ENCODE peak calls at places on chromosomes 11 and 22, in seven cellular contexts. M is brain microvascular endothelial cell, G is uterus, O is PC-9, D is HCT116, V is IMR-90, J is cardiac muscle cell. K is an unnamed sample.

GRCh38 chr11:108586600-108586999 is 7.0 kb downstream of the EXPH5 start:
- DNase-seq in V (no peak), J (no peak), M (no peak), O (no peak), G (no peak), D (no peak), K (no peak)

GRCh38 chr11:65456418-65456817 is 33.8 kb downstream of the NEAT1 start:
- DNase-seq in D (no peak), V (no peak), O (no peak), M (no peak), J (no peak), G (no peak), K (no peak)

GRCh38 chr22:30038219-30038618 is 42.0 kb upstream of the HORMAD2 start:
- DNase-seq in M (peak; percentile 70), D (no peak), G (no peak), V (peak; percentile 71), J (no peak), O (peak; percentile 58), K (no peak)

GRCh38 chr11:73225001-73225686 is 7.1 kb downstream of the P2RY2 start:
- DNase-seq in V (no peak), M (no peak), G (peak; percentile 4), J (peak; percentile 61), D (no peak), O (peak; percentile 73), K (peak; percentile 34)

GRCh38 chr11:27241316-27242122 is 121.5 kb downstream of the CCDC34 start:
- DNase-seq in J (no peak), O (no peak), V (peak; percentile 91), D (no peak), M (peak; percentile 64), G (no peak), K (no peak)

GRCh38 chr22:35258144-35258988 is 1.1 kb downstream of the HMGXB4 start:
- DNase-seq in G (no peak), D (no peak), V (peak; percentile 11), J (peak; percentile 30), M (no peak), O (no peak), K (no peak)

GRCh38 chr22:38086001-38086845 is 2.2 kb upstream of the SLC16A8 start:
- DNase-seq in G (no peak), J (no peak), V (no peak), D (no peak), M (no peak), O (no peak), K (peak; percentile 61)

GRCh38 chr11:61972112-61972795 is 4.8 kb upstream of the FTH1 start:
- DNase-seq in M (peak; percentile 53), V (no peak), G (no peak), D (no peak), J (no peak), O (no peak), K (no peak)

GRCh38 chr22:41367680-41368542 is 13.8 kb upstream of the TEF start:
- DNase-seq in V (peak; percentile 22), J (no peak), M (no peak), O (peak; percentile 50), G (peak; percentile 65), D (no peak), K (no peak)

GRCh38 chr22:41364955-41365354 is 16.8 kb upstream of the TEF start:
- DNase-seq in J (no peak), V (no peak), O (no peak), G (no peak), M (no peak), D (no peak), K (no peak)

GRCh38 chr22:41367039-41367679 is 14.6 kb upstream of the TEF start:
- DNase-seq in M (peak; percentile 92), O (peak; percentile 98), D (peak; percentile 71), J (peak; percentile 70), V (peak; percentile 96), G (peak; percentile 98), K (peak; percentile 90)

GRCh38 chr22:41365425-41365824 is 16.3 kb upstream of the TEF start:
- DNase-seq in G (no peak), O (no peak), D (no peak), V (no peak), J (no peak), M (no peak), K (no peak)

DNA sequence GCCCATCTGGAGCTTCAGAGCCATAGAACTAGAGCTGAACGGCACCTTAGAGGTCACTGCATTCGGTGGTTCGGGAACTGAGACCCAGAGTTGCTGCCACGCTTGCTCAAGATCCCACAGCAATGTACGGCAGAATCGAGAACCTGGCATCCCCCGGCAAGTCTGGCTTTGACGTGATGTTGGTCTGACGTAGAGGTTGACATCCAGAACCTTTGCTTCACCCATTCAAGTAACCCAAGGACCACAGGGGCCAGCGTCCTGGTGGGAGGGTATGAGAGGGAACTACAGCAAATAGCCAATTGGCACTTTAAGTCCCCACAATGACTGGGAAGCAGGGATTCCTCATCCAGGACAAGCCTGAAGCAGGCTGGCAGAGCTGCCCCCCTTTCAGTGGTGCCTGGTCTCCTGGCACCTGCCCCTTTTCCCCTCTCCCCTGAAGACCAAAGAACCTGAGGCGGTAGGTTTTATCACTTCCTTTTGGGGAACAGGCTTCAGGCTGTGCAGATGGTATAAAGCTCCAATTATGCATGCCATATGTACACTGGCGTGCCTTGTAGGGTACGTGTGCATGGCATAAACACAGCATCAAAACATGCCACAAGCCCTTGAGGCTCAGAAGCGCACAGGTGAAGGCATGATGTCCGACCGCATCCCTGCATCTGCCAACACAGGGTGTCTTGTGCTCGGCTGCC is 15.3 kb upstream of the TEF start:
- DNase-seq in J (no peak), M (no peak), V (no peak), D (no peak), G (no peak), O (no peak), K (no peak)
- H3K27ac ChIP-seq in J (no peak overlapping the region), M (no peak overlapping the region), V (no peak overlapping the region), D (peak overlapping the region; percentile 20), G (peak overlapping the region; percentile 65), O (no peak overlapping the region), K (no peak overlapping the region)

GRCh38 chr22:46673677-46674236 is 53.6 kb downstream of the GRAMD4 start:
- DNase-seq in G (no peak), V (no peak), J (no peak), M (no peak), D (no peak), O (no peak), K (no peak)

GRCh38 chr22:46673205-46673604 is 53.0 kb downstream of the GRAMD4 start:
- DNase-seq in O (no peak), V (no peak), M (no peak), J (no peak), G (no peak), D (no peak), K (no peak)

GRCh38 chr22:46675479-46675878 is 55.3 kb downstream of the GRAMD4 start:
- DNase-seq in V (no peak), J (no peak), D (no peak), G (no peak), M (no peak), O (no peak), K (no peak)

GRCh38 chr22:46674906-46675305 is 54.7 kb downstream of the GRAMD4 start:
- DNase-seq in M (no peak), J (no peak), G (no peak), V (no peak), D (no peak), O (no peak), K (no peak)

GRCh38 chr22:46674367-46674781 is 54.2 kb downstream of the GRAMD4 start:
- DNase-seq in V (no peak), G (peak; percentile 42), D (no peak), O (no peak), J (no peak), M (no peak), K (no peak)
- TF ChIP-seq CTCF in V (no peak), G (no peak), D (no peak), O (no peak), J (no peak), M (no peak), K (no peak)

GRCh38 chr22:41215409-41215808 is 10.3 kb downstream of the L3MBTL2 start:
- DNase-seq in D (no peak), V (no peak), O (no peak), M (no peak), J (no peak), G (no peak), K (no peak)

GRCh38 chr22:41215926-41216325 is 10.8 kb downstream of the L3MBTL2 start:
- DNase-seq in J (no peak), D (no peak), O (no peak), M (no peak), G (no peak), V (no peak), K (no peak)

GRCh38 chr22:41216984-41217383 is 11.9 kb downstream of the L3MBTL2 start:
- DNase-seq in G (no peak), V (peak; percentile 72), D (no peak), M (no peak), J (no peak), O (no peak), K (no peak)

GRCh38 chr22:41222846-41223507 is 17.8 kb downstream of the CHADL start:
- DNase-seq in J (no peak), M (no peak), O (no peak), G (no peak), D (no peak), V (no peak), K (no peak)

GRCh38 chr22:41217553-41218157 is 12.5 kb downstream of the L3MBTL2 start:
- DNase-seq in D (no peak), G (peak; percentile 67), V (peak; percentile 92), M (peak; percentile 38), J (no peak), O (no peak), K (no peak)
- H3K27ac ChIP-seq in D (no peak overlapping the region), G (peak overlapping the region; percentile 69), V (peak overlapping the region; percentile 82), M (peak overlapping the region; percentile 5), J (no peak overlapping the region), O (peak overlapping the region; percentile 30), K (peak overlapping the region; percentile 66)

GRCh38 chr11:1049911-1050580 is 13.5 kb upstream of the MUC6 start:
- DNase-seq in J (no peak), D (no peak), V (no peak), O (no peak), G (no peak), M (no peak), K (peak; percentile 62)

GRCh38 chr11:1049431-1049891 is 12.9 kb upstream of the MUC6 start:
- DNase-seq in J (no peak), D (no peak), M (no peak), G (no peak), V (no peak), O (no peak), K (no peak)

GRCh38 chr11:1047576-1048156 is 11.1 kb upstream of the MUC6 start:
- DNase-seq in D (no peak), M (no peak), J (no peak), O (no peak), G (no peak), V (no peak), K (peak; percentile 36)

GRCh38 chr11:1049071-1049405 is 12.5 kb upstream of the MUC6 start:
- DNase-seq in D (no peak), V (no peak), G (no peak), O (no peak), J (no peak), M (no peak), K (no peak)

DNA sequence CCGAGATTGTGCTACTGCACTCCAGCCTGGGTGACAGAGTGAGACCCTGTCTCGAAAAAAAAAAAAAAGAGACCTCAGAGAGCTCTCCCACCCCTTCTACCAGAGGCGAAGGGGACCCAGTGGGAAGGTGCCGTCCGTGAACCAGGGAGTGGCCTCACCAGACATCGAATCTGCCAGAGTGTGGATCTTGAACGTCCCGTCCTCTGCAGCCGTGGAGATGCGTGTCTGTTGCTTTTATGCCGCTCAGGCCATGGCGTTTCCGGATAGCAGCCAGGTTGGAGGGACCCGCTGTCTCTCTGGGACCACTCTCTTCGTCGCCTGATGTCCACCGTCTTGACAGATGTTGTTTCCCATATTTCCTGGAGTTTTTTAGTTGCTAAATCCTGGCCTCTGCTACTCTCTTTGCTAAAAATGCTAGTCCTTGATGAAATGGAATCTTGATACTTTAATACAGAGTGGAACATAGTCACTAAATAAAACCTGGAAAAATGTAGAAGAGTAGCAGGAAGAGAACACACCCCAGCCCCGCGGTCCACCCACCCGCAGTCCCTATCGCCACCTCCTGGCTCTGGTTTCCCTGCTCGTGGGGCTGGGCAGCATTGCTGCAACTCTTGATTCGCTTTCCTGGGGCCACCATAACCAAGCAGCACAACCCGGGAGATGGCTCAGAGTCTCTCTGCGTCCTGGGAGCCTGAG is 12.0 kb upstream of the MUC6 start:
- DNase-seq in G (no peak), M (no peak), O (no peak), J (no peak), V (no peak), D (no peak), K (no peak)
- TF ChIP-seq CTCF in G (no peak), M (no peak), O (no peak), J (no peak), V (no peak), D (no peak), K (no peak)